ENCODE peak calls at places on chromosome 2, in five cellular contexts. S, C, X, N and O are unnamed samples.

GRCh38 chr2:165847001-165847400 is 53.0 kb upstream of the GALNT3 start:
- DNase-seq in S (no peak), C (no peak), N (no peak), X (no peak), O (no peak)

GRCh38 chr2:37583867-37584266 is 87.6 kb downstream of the CDC42EP3 start:
- DNase-seq in S (no peak), C (peak; percentile 76), N (no peak), X (no peak), O (no peak)

GRCh38 chr2:241314933-241315182 is 614 bp downstream of the HDLBP start:
- DNase-seq in X (no peak), C (no peak), S (no peak), N (no peak), O (no peak)

GRCh38 chr2:158635961-158636601 is 159.0 kb upstream of the DAPL1 start:
- DNase-seq in C (no peak), N (no peak), S (no peak), X (no peak), O (no peak)

GRCh38 chr2:56898986-56899385 is 715.2 kb downstream of the CCDC85A start:
- DNase-seq in N (no peak), C (no peak), X (no peak), S (no peak), O (no peak)

GRCh38 chr2:240628507-240629418 is 3.5 kb downstream of the GPR35 start:
- DNase-seq in S (no peak), N (peak; percentile 78), C (no peak), X (peak; percentile 83), O (no peak)

GRCh38 chr2:4674007-4674406 is 970.6 kb downstream of the DCDC2C start:
- DNase-seq in S (no peak), N (no peak), X (no peak), C (peak; percentile 14), O (no peak)

GRCh38 chr2:239329284-239329971 is 71.4 kb downstream of the HDAC4 start:
- DNase-seq in N (peak; percentile 57), S (no peak), C (no peak), X (peak; percentile 79), O (no peak)

GRCh38 chr2:138829326-138829725 is 49.1 kb upstream of the NXPH2 start:
- DNase-seq in N (no peak), X (no peak), C (peak; percentile 46), S (peak; percentile 3), O (peak; percentile 37)